ENCODE peak calls at places on chromosome 15, in nine cellular contexts. X is foreskin fibroblast, U is epithelial cell of proximal tubule, M is cardiac muscle cell, I is mucosa of descending colon, Z is IMR-90, D is tibial nerve, Y is NT2/D1, Q is fibroblast of mammary gland. G is an unnamed sample.

GRCh38 chr15:39774688-39775267 is 7.9 kb downstream of the FSIP1 start:
- DNase-seq in Q (no peak), Y (no peak), I (no peak), U (no peak), Z (no peak), X (no peak), D (no peak), M (no peak), G (no peak)

GRCh38 chr15:34810455-34811146 is 15.3 kb upstream of the ACTC1 start:
- DNase-seq in Q (peak; percentile 98), Z (peak; percentile 100), X (peak; percentile 97), D (no peak), I (no peak), M (no peak), U (no peak), Y (no peak), G (peak; percentile 70)

GRCh38 chr15:87619161-87619960 is 637.2 kb downstream of the NTRK3 start:
- DNase-seq in U (no peak), Q (peak; percentile 28), X (peak; percentile 22), Z (peak; percentile 44), I (no peak), M (no peak), Y (no peak), D (no peak), G (no peak)

GRCh38 chr15:68677996-68678395 is 99.2 kb downstream of the CORO2B start:
- DNase-seq in X (no peak), I (no peak), M (no peak), D (no peak), Q (no peak), U (no peak), Y (no peak), Z (no peak), G (no peak)

GRCh38 chr15:79897701-79898113 is 893 bp upstream of the MTHFS start:
- DNase-seq in Z (no peak), M (no peak), X (no peak), D (no peak), I (peak; percentile 10), U (no peak), Q (no peak), Y (no peak), G (no peak)

GRCh38 chr15:39124155-39124924 is 456.5 kb upstream of the THBS1 start:
- DNase-seq in Z (peak; percentile 78), Q (peak; percentile 75), Y (no peak), X (no peak), U (no peak), D (no peak), I (peak; percentile 10), M (no peak), G (no peak)

GRCh38 chr15:53586815-53587214 is 172.6 kb downstream of the WDR72 start:
- DNase-seq in M (peak; percentile 60), U (peak; percentile 39), Z (no peak), D (no peak), I (peak; percentile 81), X (no peak), Y (peak; percentile 58), Q (peak; percentile 5), G (no peak)

GRCh38 chr15:31304736-31305365 is 21.8 kb upstream of the KLF13 start:
- DNase-seq in D (no peak), Z (no peak), U (no peak), Y (no peak), X (no peak), Q (no peak), M (no peak), I (no peak), G (no peak)

GRCh38 chr15:100934166-100934565 is 15.0 kb downstream of the LRRK1 start:
- DNase-seq in M (no peak), I (no peak), U (no peak), D (no peak), Q (no peak), Z (no peak), X (no peak), Y (no peak), G (no peak)

GRCh38 chr15:90225504-90226234 is 8.1 kb downstream of the CIB1 start:
- DNase-seq in Z (no peak), X (no peak), Y (no peak), U (no peak), I (no peak), Q (no peak), M (no peak), D (no peak), G (no peak)

GRCh38 chr15:52392008-52392687 is 96.5 kb upstream of the MYO5C start:
- DNase-seq in U (peak; percentile 38), X (peak; percentile 60), Z (peak; percentile 45), D (no peak), M (no peak), Q (peak; percentile 40), I (no peak), Y (peak; percentile 60), G (peak; percentile 41)

GRCh38 chr15:97961067-97961954 is 808 bp downstream of the ARRDC4 start:
- DNase-seq in M (peak; percentile 22), Y (no peak), D (no peak), Z (peak; percentile 4), I (peak; percentile 65), Q (peak; percentile 22), X (peak; percentile 10), U (no peak), G (no peak)

GRCh38 chr15:100438570-100438969 is 90.2 kb downstream of the CERS3 start:
- DNase-seq in I (peak; percentile 69), Z (no peak), D (peak; percentile 28), U (no peak), M (peak; percentile 80), Y (no peak), Q (peak; percentile 10), X (no peak), G (no peak)

GRCh38 chr15:41281236-41281635 is 50.2 kb downstream of the CHP1 start:
- DNase-seq in Y (no peak), U (no peak), D (no peak), X (peak; percentile 81), Q (peak; percentile 93), M (no peak), Z (peak; percentile 92), I (no peak), G (peak; percentile 69)

GRCh38 chr15:43094416-43095039 is 11.3 kb downstream of the UBR1 start:
- DNase-seq in M (no peak), Q (no peak), D (no peak), Z (no peak), I (no peak), U (no peak), X (no peak), Y (no peak), G (no peak)

GRCh38 chr15:52362497-52362896 is 66.9 kb upstream of the MYO5C start:
- DNase-seq in M (no peak), Y (no peak), Q (peak; percentile 93), I (no peak), X (peak; percentile 76), U (peak; percentile 23), Z (peak; percentile 73), D (no peak), G (no peak)

GRCh38 chr15:42083605-42083908 is 10.8 kb downstream of the PLA2G4D start:
- DNase-seq in I (no peak), X (no peak), U (no peak), Z (no peak), Y (no peak), D (no peak), Q (no peak), M (no peak), G (no peak)

GRCh38 chr15:36545451-36545992 is 33.9 kb upstream of the CDIN1 start:
- DNase-seq in Q (no peak), M (no peak), D (no peak), X (no peak), Z (no peak), I (no peak), U (no peak), Y (no peak), G (no peak)
- H3K4me3 ChIP-seq in Q (no peak overlapping the region), M (no peak overlapping the region), D (no peak overlapping the region), X (no peak overlapping the region), Z (no peak overlapping the region), I (no peak overlapping the region), U (no peak overlapping the region), Y (no peak overlapping the region), G (no peak overlapping the region)

GRCh38 chr15:83067638-83067962 is 548 bp upstream of the BTBD1 start:
- DNase-seq in X (no peak), M (no peak), Q (no peak), Z (no peak), Y (no peak), D (no peak), U (no peak), I (no peak), G (no peak)
- H3K4me3 ChIP-seq in X (peak overlapping the region; percentile 93), M (peak overlapping the region; percentile 84), Q (peak overlapping the region; percentile 36), Z (peak overlapping the region; percentile 90), Y (peak overlapping the region; percentile 90), D (peak overlapping the region; percentile 97), U (peak overlapping the region; percentile 86), I (no peak overlapping the region), G (peak overlapping the region; percentile 62)

GRCh38 chr15:74173545-74174215 is at the start of gene ISLR:
- DNase-seq in U (no peak), M (no peak), D (no peak), Y (no peak), Q (peak; percentile 69), X (no peak), I (peak; percentile 27), Z (peak; percentile 8), G (no peak)

GRCh38 chr15:74174966-74175270 is 1.4 kb downstream of the ISLR start:
- DNase-seq in Z (no peak), Y (no peak), I (no peak), U (no peak), M (no peak), X (no peak), Q (no peak), D (no peak), G (no peak)

GRCh38 chr15:74176262-74177208 is 3.0 kb downstream of the ISLR start:
- DNase-seq in U (no peak), Q (no peak), Y (peak; percentile 58), Z (no peak), D (no peak), I (no peak), M (peak; percentile 32), X (no peak), G (no peak)

GRCh38 chr15:74174216-74174965 is 881 bp downstream of the ISLR start:
- DNase-seq in Y (no peak), X (no peak), D (peak; percentile 47), M (no peak), Q (no peak), Z (no peak), I (no peak), U (no peak), G (no peak)

GRCh38 chr15:74175271-74176191 is 2.0 kb downstream of the ISLR start:
- DNase-seq in M (no peak), D (no peak), Q (no peak), I (no peak), U (no peak), X (no peak), Z (no peak), Y (no peak), G (no peak)
- H3K4me3 ChIP-seq in M (no peak overlapping the region), D (peak overlapping the region; percentile 30), Q (no peak overlapping the region), I (no peak overlapping the region), U (no peak overlapping the region), X (no peak overlapping the region), Z (no peak overlapping the region), Y (no peak overlapping the region), G (no peak overlapping the region)

DNA sequence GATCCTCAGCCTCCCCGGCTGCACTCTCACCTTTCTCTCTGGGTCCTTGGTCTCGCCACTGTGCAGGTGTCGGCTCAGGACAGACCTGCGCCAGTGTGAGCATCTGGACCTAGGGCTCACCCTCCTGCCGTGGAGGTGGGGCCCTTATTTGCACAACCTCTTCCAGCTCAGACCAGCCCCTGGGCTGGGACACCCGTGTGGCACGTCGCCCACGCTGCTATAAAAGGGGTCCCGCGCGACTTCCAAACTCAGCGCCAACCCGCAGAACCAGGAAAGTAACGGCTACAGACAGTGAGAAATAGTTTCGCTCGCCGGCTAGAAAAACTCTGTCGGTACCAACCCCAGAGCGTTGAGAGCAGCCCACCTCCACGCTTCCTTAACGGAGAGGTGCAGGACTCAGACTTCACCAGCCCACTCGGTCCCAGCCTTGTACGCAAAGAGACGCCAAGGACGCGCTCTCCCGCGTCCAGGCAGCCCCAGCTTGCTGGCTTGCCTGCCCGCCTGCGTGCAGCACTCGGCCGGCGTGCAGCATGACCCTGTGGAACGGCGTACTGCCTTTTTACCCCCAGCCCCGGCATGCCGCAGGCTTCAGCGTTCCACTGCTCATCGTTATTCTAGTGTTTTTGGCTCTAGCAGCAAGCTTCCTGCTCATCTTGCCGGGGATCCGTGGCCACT is at the start of the genes DUOX2 and DUOXA2:
- DNase-seq in I (no peak), M (peak; percentile 40), Q (no peak), U (no peak), D (no peak), X (no peak), Y (no peak), Z (no peak), G (no peak)
- H3K4me3 ChIP-seq in I (no peak within 1 kb of the TSS), M (peak within 1 kb of the TSS; percentile 10), Q (no peak within 1 kb of the TSS), U (no peak within 1 kb of the TSS), D (no peak within 1 kb of the TSS), X (no peak within 1 kb of the TSS), Y (peak within 1 kb of the TSS; percentile 43), Z (no peak within 1 kb of the TSS), G (no peak within 1 kb of the TSS)